ENCODE peak calls at places on chromosomes 1 and 21, in seven cellular contexts. Y is bronchial epithelial cell, X is astrocyte, G is K562, N is astrocyte of the cerebellum, Z is lower leg skin, B is MM.1S. E is an unnamed sample.

GRCh38 chr1:94061513-94062443 is 59.2 kb downstream of the ABCA4 start:
- DNase-seq in X (peak), B (peak), Y (peak), N (no peak), Z (peak), G (peak), E (no peak)

GRCh38 chr1:37477946-37478345 is 3.6 kb downstream of the ZC3H12A start:
- DNase-seq in Y (peak), B (no peak), G (no peak), N (no peak), Z (peak), X (no peak), E (no peak)

GRCh38 chr1:224259986-224260385 is 70.0 kb downstream of the NVL start:
- DNase-seq in G (no peak), N (no peak), X (peak), B (no peak), Y (peak), Z (no peak), E (no peak)

GRCh38 chr1:203570805-203571204 is 55.8 kb upstream of the ATP2B4 start:
- DNase-seq in X (no peak), Y (no peak), G (no peak), B (no peak), Z (no peak), N (no peak), E (no peak)

GRCh38 chr1:9044241-9044640 is 18.0 kb upstream of the SLC2A7 start:
- DNase-seq in Y (no peak), X (no peak), B (no peak), N (no peak), G (no peak), Z (no peak), E (no peak)

GRCh38 chr1:82867781-82868180 is 1067.0 kb downstream of the ADGRL2 start:
- DNase-seq in Y (no peak), B (no peak), Z (no peak), N (no peak), X (no peak), G (no peak), E (no peak)

GRCh38 chr1:16038620-16038912 is 5.0 kb upstream of the CLCNKB start:
- DNase-seq in X (no peak), N (no peak), B (no peak), G (peak), Z (no peak), Y (no peak), E (no peak)

GRCh38 chr1:118151312-118151937 is 33.6 kb downstream of the SPAG17 start:
- DNase-seq in Y (peak), B (peak), X (peak), Z (no peak), N (peak), G (peak), E (peak)

GRCh38 chr1:26994020-26994745 is 691 bp downstream of the TRNP1 start:
- DNase-seq in B (peak), G (peak), X (no peak), Y (no peak), N (no peak), Z (no peak), E (no peak)

GRCh38 chr1:177305040-177306018 is 134.6 kb downstream of the BRINP2 start:
- DNase-seq in B (no peak), Y (peak), Z (no peak), N (no peak), X (no peak), G (no peak), E (no peak)

GRCh38 chr1:60911980-60912692 is 170.2 kb upstream of the NFIA start:
- DNase-seq in G (no peak), Z (no peak), X (no peak), B (no peak), Y (no peak), N (no peak), E (no peak)

GRCh38 chr1:3067301-3067670 is 1.7 kb upstream of the PRDM16 start:
- DNase-seq in G (no peak), Y (no peak), Z (peak), X (no peak), B (no peak), N (no peak), E (no peak)

GRCh38 chr1:214446772-214447556 is 104.4 kb downstream of the PTPN14 start:
- DNase-seq in B (peak), G (no peak), X (peak), Z (no peak), Y (peak), N (peak), E (no peak)

GRCh38 chr1:56837244-56837926 is 17.2 kb upstream of the C8A start:
- DNase-seq in X (no peak), Z (no peak), N (no peak), B (no peak), Y (no peak), G (no peak), E (no peak)

GRCh38 chr21:29095203-29095602 is 21.8 kb upstream of the CCT8 start:
- DNase-seq in Y (no peak), X (no peak), G (no peak), B (no peak), N (no peak), Z (no peak), E (no peak)

GRCh38 chr1:71509051-71509595 is 428.3 kb upstream of the ZRANB2 start:
- DNase-seq in N (no peak), G (no peak), Y (no peak), X (no peak), B (no peak), Z (no peak), E (no peak)

DNA sequence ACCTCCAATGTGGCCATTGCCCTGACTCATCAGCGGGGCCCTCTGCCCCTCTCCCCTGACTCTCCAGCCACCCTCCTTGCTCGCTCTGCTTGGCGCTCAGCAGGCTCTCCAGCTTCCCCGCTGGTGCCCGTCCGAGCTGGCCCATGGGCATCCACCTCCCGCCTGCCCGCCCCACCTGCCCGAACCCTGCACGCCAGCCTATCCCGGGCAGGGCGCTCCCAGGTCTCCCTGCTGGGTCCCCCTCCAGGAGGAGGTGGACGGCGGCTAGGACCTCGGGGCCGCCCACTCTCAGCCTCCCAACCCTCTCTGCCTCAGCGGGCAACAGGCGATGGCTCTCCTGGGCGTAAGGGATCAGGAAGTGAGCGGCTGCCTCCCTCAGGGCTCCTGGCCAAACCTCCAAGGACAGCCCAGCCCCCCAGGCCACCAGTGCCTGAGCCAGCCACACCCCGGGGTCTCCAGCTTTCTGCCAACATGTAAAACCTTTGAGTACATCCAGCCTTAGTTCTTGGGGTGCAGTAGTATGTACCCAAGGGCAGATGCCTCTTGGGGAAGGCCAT is 10.8 kb downstream of the HCN3 start:
- DNase-seq in G (no peak), B (no peak), Y (no peak), X (no peak), Z (no peak), N (no peak), E (no peak)
- TF ChIP-seq CTCF in G (no peak), B (no peak), Y (no peak), X (no peak), Z (no peak), N (no peak), E (no peak)

DNA sequence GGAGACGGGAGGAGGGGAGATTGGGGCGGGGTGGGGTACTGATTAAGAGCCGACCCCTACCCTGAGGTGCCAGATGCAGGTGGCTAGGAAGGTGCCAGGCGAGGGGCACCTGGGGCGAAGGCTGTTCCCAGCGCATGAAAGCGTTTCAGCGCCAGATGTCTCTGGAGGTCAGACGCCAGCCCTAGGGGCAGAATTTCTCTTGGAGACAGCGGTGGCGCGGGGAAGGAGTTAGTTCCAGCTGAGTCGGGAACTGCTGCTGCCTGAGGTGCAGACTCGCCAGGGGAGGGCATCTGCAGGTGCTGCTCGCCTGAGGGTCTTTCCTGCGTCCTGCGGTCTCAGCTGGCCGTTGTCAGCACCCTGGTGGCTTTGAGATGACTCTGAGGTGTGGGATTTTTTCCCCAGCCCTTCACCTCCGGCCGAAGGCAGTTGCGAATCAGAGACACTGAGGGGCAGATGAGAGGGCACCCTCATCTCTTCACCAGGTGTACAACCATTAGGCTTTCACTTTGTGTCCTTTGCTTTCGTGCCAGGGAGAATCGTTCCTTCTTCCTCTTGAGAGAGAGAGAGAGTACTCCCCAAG is 539 bp downstream of the CGN start:
- DNase-seq in G (no peak), Z (no peak), X (no peak), Y (no peak), B (peak), N (no peak), E (no peak)
- H3K4me3 ChIP-seq in G (peak), Z (peak), X (peak), Y (peak), B (peak), N (peak), E (peak)

GRCh38 chr1:171313319-171313834 is 606 bp upstream of the FMO4 start:
- DNase-seq in X (peak), B (no peak), G (no peak), Y (no peak), N (no peak), Z (no peak), E (peak)
- TF ChIP-seq CTCF in X (no peak), B (no peak), G (no peak), Y (no peak), N (no peak), Z (no peak), E (no peak)

DNA sequence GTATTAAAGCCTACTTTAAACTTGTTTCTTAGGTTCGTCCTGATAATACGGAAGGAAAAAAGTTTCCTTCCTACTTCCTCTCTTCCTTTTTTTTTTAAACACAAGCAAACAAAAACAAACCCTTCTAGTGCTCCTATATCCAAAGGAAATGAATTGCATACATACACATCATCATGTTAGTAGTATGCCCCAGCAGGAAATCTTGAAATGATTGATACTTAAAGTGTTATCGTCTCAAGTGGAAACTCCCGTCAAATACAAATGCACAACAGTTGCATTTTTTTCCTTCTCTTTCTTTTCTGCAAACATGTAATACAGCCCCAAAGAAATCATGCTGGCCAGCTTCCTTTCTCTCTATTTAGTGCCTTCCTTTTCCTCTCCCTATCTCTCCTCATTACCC is 336.8 kb upstream of the ADGRL2 start:
- DNase-seq in G (no peak), Z (no peak), Y (no peak), B (no peak), N (no peak), X (no peak), E (no peak)
- H3K4me3 ChIP-seq in G (no peak), Z (no peak), Y (no peak), B (no peak), N (no peak), X (no peak), E (no peak)

GRCh38 chr21:15022608-15023261 is 42.1 kb downstream of the NRIP1 start:
- DNase-seq in X (no peak), G (no peak), Z (no peak), B (no peak), Y (peak), N (no peak), E (no peak)
- TF ChIP-seq CTCF in X (peak), G (no peak), Z (no peak), B (no peak), Y (no peak), N (no peak), E (no peak)

GRCh38 chr1:96557336-96557735 is 164.2 kb upstream of the PTBP2 start:
- DNase-seq in B (no peak), Y (no peak), N (no peak), G (no peak), X (peak), Z (no peak), E (no peak)

GRCh38 chr1:96562094-96562493 is 159.5 kb upstream of the PTBP2 start:
- DNase-seq in Z (no peak), X (no peak), B (no peak), Y (no peak), G (no peak), N (no peak), E (no peak)

GRCh38 chr1:96559181-96559580 is 162.4 kb upstream of the PTBP2 start:
- DNase-seq in N (peak), B (no peak), Y (no peak), X (no peak), Z (no peak), G (no peak), E (no peak)

GRCh38 chr1:96554364-96554763 is 167.2 kb upstream of the PTBP2 start:
- DNase-seq in B (no peak), Z (no peak), Y (no peak), X (no peak), G (no peak), N (no peak), E (no peak)

GRCh38 chr1:96559707-96560588 is 161.6 kb upstream of the PTBP2 start:
- DNase-seq in B (no peak), G (no peak), Y (peak), X (peak), N (peak), Z (peak), E (no peak)
- H3K4me3 ChIP-seq in B (no peak), G (no peak), Y (no peak), X (peak), N (no peak), Z (no peak), E (no peak)

GRCh38 chr1:158942490-158942889 is 11.1 kb downstream of the PYHIN1 start:
- DNase-seq in N (no peak), Z (no peak), G (no peak), Y (peak), B (no peak), X (no peak), E (no peak)

GRCh38 chr1:158941317-158941716 is 10.0 kb downstream of the PYHIN1 start:
- DNase-seq in B (peak), G (no peak), Z (no peak), N (no peak), Y (no peak), X (no peak), E (no peak)

GRCh38 chr1:158943059-158943458 is 11.7 kb downstream of the PYHIN1 start:
- DNase-seq in G (no peak), B (no peak), Z (no peak), Y (peak), X (no peak), N (no peak), E (no peak)

GRCh38 chr1:158939180-158939579 is 7.8 kb downstream of the PYHIN1 start:
- DNase-seq in B (no peak), X (no peak), Z (no peak), Y (no peak), N (no peak), G (no peak), E (no peak)

GRCh38 chr1:158945061-158945460 is 13.7 kb downstream of the PYHIN1 start:
- DNase-seq in G (no peak), Y (no peak), Z (no peak), N (no peak), B (no peak), X (no peak), E (no peak)
- TF ChIP-seq CTCF in G (no peak), Y (no peak), Z (no peak), N (no peak), B (peak), X (no peak), E (no peak)

GRCh38 chr1:59013276-59013927 is 229.6 kb upstream of the JUN start:
- DNase-seq in G (no peak), X (peak), B (peak), Z (peak), N (no peak), Y (peak), E (no peak)
- H3K4me3 ChIP-seq in G (no peak), X (no peak), B (peak), Z (no peak), N (no peak), Y (no peak), E (peak)